ENCODE peak calls at places on chromosomes 2 and 18, in four cellular contexts. R is heart left ventricle, A is fibroblast of lung, F is HepG2. V is an unnamed sample.

GRCh38 chr2:200308001-200308400 is 1.5 kb downstream of the SPATS2L start:
- DNase-seq in R (no peak), A (peak), F (no peak), V (no peak)

GRCh38 chr18:63681449-63682381 is 20.0 kb upstream of the SERPINB3 start:
- DNase-seq in R (no peak), A (no peak), F (peak), V (no peak)

GRCh38 chr18:7847357-7847756 is 280.2 kb downstream of the PTPRM start:
- DNase-seq in R (no peak), A (no peak), F (no peak), V (no peak)

GRCh38 chr2:224816816-224817215 is 100.7 kb upstream of the CCDC195 start:
- DNase-seq in R (no peak), A (peak), F (peak), V (no peak)

GRCh38 chr2:72719416-72719815 is 106.4 kb downstream of the EXOC6B start:
- DNase-seq in R (no peak), A (peak), F (no peak), V (no peak)

GRCh38 chr2:112155331-112156151 is 17.4 kb downstream of the FBLN7 start:
- DNase-seq in R (no peak), A (no peak), F (no peak), V (no peak)

GRCh38 chr18:75211002-75211621 is 515 bp downstream of the TSHZ1 start:
- DNase-seq in R (no peak), A (peak), F (peak), V (peak)

GRCh38 chr2:43486604-43487003 is 109.2 kb downstream of the THADA start:
- DNase-seq in R (no peak), A (peak), F (no peak), V (no peak)

GRCh38 chr2:112839407-112840067 is 3.0 kb upstream of the IL1B start:
- DNase-seq in R (no peak), A (no peak), F (no peak), V (no peak)

GRCh38 chr2:85814802-85815550 is 61.2 kb downstream of the ATOH8 start:
- DNase-seq in R (no peak), A (no peak), F (no peak), V (no peak)

GRCh38 chr2:241837197-241837596 is 21.5 kb downstream of the PDCD1 start:
- DNase-seq in R (no peak), A (no peak), F (no peak), V (no peak)

GRCh38 chr2:241034490-241035141 is 36.2 kb downstream of the SNED1 start:
- DNase-seq in R (no peak), A (no peak), F (no peak), V (no peak)

GRCh38 chr18:32010124-32010745 is 8.4 kb upstream of the RNF125 start:
- DNase-seq in R (no peak), A (no peak), F (no peak), V (no peak)

GRCh38 chr2:100767224-100767653 is 52.7 kb upstream of the NPAS2 start:
- DNase-seq in R (no peak), A (peak), F (no peak), V (no peak)

DNA sequence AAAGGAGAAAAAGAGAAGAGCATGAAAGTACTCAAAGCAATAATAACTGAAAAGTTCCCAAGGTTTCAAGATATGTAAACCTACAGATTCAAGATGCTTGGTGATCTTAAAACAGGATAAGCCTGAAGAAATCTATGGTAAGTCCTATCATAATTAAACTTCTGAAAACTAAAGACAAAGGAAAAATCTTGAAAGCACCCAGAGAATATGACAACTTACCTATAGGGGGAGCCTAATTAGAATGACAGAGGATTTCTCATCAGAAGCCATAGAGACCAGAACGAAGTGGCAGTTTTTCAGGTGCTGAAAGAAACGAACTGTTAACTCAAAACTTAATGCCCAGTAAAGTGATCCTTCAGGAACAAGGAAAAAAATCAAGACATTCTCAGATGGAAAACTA is 59.7 kb downstream of the XDH start:
- DNase-seq in R (no peak), A (peak), F (no peak), V (no peak)
- TF ChIP-seq CTCF in R (no peak), A (no peak), F (no peak), V (no peak)

GRCh38 chr2:201415149-201415548 is 36.1 kb downstream of the TRAK2 start:
- DNase-seq in R (no peak), A (no peak), F (no peak), V (no peak)

GRCh38 chr2:201413552-201413951 is 37.7 kb downstream of the TRAK2 start:
- DNase-seq in R (no peak), A (no peak), F (no peak), V (no peak)

GRCh38 chr2:201414099-201415023 is 36.9 kb downstream of the TRAK2 start:
- DNase-seq in R (no peak), A (peak), F (no peak), V (no peak)

GRCh38 chr2:201411421-201411820 is 39.8 kb downstream of the TRAK2 start:
- DNase-seq in R (no peak), A (peak), F (no peak), V (no peak)

GRCh38 chr2:201413143-201413542 is 38.1 kb downstream of the TRAK2 start:
- DNase-seq in R (no peak), A (no peak), F (no peak), V (no peak)
- TF ChIP-seq CTCF in R (no peak), A (no peak), F (no peak), V (no peak)

DNA sequence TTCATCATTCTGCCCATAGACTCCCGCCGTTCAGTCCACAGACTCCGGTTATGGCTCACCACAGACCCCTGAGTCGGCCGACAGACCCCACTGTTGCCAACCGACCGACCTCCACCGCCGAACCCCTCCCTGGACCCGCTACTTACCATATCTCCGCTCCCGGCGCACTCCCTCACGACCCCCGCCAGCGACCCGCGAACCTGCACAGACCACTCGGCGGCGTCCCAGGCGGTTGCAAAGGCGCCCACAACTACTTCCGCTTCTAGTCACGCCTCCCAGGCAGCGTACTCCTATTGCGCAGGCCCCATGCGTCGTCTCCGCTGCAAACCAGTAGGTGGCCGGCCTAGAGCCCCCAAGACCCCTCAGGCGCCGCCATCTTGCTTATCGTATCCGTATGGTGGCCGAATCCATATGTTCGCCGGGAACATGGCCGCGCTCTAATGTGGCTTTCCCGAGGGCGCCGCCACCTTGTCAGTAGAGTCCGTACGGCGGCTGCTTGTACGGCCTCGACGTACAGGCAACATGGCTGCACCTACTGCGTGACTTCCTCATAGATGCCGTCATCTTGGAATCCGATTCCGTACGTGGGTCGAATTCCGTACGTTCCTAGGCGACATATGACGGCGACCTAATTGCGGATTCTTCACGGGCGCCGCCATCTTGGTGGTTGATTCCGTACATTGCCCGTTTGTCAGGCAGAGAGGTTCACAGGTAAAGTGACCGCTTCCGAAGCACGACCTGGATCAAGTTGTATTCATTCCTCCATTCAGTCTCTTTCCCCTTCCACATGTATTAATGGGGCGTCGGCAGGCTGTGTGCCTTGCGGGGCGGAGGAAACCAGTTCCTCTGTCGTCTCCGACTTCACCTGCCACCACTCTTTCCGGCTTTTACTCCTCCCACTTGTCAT is at the start of gene CXXC1:
- DNase-seq in R (peak), A (peak), F (peak), V (peak)
- TF ChIP-seq CTCF in R (peak), A (peak), F (peak), V (peak)

GRCh38 chr2:167686691-167687090 is 560.7 kb downstream of the STK39 start:
- DNase-seq in R (no peak), A (no peak), F (no peak), V (no peak)

GRCh38 chr2:167692191-167692590 is 555.2 kb downstream of the STK39 start:
- DNase-seq in R (no peak), A (peak), F (no peak), V (no peak)

GRCh38 chr2:167689444-167689843 is 558.0 kb downstream of the STK39 start:
- DNase-seq in R (no peak), A (no peak), F (peak), V (no peak)
- TF ChIP-seq CTCF in R (no peak), A (no peak), F (peak), V (no peak)

GRCh38 chr2:69829243-69830044 is at the start of gene GMCL1:
- DNase-seq in R (peak), A (peak), F (peak), V (peak)
- TF ChIP-seq CTCF in R (no peak), A (no peak), F (peak), V (no peak)

DNA sequence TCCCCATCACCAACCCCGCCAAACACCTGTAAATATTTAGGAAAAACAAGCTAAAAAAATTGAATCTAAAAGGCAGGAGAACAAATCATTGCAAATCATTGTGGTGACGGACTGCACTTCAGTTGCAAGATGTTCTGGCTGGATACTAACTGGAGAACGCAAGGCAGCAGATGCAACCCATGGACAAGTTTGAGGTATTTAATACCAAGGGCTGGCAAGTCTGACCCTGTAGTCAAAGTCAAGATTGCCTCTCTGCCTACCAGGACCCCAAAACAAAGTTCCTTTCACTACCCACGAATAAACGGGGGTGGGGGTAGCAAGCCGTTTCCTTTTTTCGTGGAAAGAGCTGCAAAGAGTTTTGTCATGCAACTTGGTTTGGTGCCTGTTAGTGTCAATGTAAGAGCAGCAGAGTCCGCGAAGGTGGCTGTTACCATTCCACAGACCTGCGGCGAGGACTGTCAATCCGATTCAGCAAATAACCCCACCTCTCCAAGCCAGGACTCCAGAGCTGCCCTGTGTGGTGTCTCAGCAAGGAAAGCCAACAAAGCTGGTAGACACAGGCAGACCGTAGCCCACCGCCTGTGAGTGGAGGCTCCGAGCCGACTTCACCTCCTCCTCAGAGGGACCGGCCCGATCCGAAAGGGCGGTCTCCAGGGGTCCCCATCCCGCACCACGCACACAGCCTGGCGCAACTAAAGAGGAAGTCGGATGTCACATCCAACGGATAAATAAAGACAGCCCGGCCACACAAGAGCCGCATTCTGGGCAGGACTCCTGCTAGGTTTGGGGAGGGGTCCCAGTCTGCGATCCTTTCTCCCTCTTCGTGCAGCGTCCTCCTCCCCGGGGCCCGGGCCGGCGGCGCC is 980 bp downstream of the ANKRD44 start:
- DNase-seq in R (no peak), A (no peak), F (no peak), V (peak)
- TF ChIP-seq CTCF in R (no peak), A (no peak), F (no peak), V (no peak)

GRCh38 chr2:66582975-66583842 is 148.3 kb downstream of the MEIS1 start:
- DNase-seq in R (no peak), A (peak), F (no peak), V (no peak)
- TF ChIP-seq CTCF in R (no peak), A (no peak), F (no peak), V (no peak)